ENCODE peak calls at places on chromosomes 6 and 20, in four cellular contexts. K, Q, F and O are unnamed samples.

GRCh38 chr20:53322651-53323050 is 271.0 kb downstream of the ZNF217 start:
- DNase-seq in K (no peak), Q (no peak), F (no peak), O (no peak)

GRCh38 chr6:119350202-119351004 is 842 bp upstream of the MAN1A1 start:
- DNase-seq in K (no peak), Q (no peak), F (peak; percentile 36), O (no peak)

GRCh38 chr6:143731789-143732188 is 54.0 kb downstream of the PHACTR2 start:
- DNase-seq in K (no peak), Q (no peak), F (no peak), O (no peak)

GRCh38 chr6:3911614-3912336 is 62.6 kb downstream of the FAM50B start:
- DNase-seq in K (no peak), Q (no peak), F (no peak), O (peak; percentile 81)

GRCh38 chr20:43691928-43692524 is 25.1 kb downstream of the MYBL2 start:
- DNase-seq in K (no peak), Q (peak; percentile 42), F (no peak), O (no peak)

GRCh38 chr6:47047479-47048411 is 5.6 kb upstream of the ADGRF1 start:
- DNase-seq in K (no peak), Q (peak; percentile 72), F (peak; percentile 41), O (no peak)

GRCh38 chr20:47274449-47275108 is 81.9 kb downstream of the ZMYND8 start:
- DNase-seq in K (no peak), Q (no peak), F (peak; percentile 94), O (no peak)

GRCh38 chr20:2396241-2396814 is 15.6 kb downstream of the TGM6 start:
- DNase-seq in K (no peak), Q (no peak), F (no peak), O (no peak)

GRCh38 chr6:26025047-26025893 is 62.0 kb upstream of the HFE start:
- DNase-seq in K (no peak), Q (no peak), F (no peak), O (peak; percentile 69)

GRCh38 chr6:33407132-33407718 is 3.6 kb upstream of the PHF1 start:
- DNase-seq in K (no peak), Q (no peak), F (no peak), O (no peak)

GRCh38 chr20:14498809-14499208 is 161.4 kb upstream of the FLRT3 start:
- DNase-seq in K (no peak), Q (no peak), F (no peak), O (no peak)

GRCh38 chr6:39184906-39185580 is 44.2 kb downstream of the KCNK5 start:
- DNase-seq in K (peak; percentile 87), Q (no peak), F (no peak), O (peak; percentile 86)

GRCh38 chr6:142011156-142011555 is 121.6 kb upstream of the GJE1 start:
- DNase-seq in K (no peak), Q (no peak), F (no peak), O (no peak)

GRCh38 chr6:3874069-3874468 is 24.9 kb downstream of the FAM50B start:
- DNase-seq in K (no peak), Q (no peak), F (no peak), O (no peak)

GRCh38 chr6:129638055-129639019 is 71.6 kb downstream of the ARHGAP18 start:
- DNase-seq in K (no peak), Q (no peak), F (no peak), O (no peak)

GRCh38 chr6:2733736-2734480 is 16.8 kb downstream of the MYLK4 start:
- DNase-seq in K (no peak), Q (no peak), F (no peak), O (no peak)

GRCh38 chr6:43477235-43478007 is at the start of gene TJAP1:
- DNase-seq in K (peak; percentile 94), Q (peak; percentile 63), F (peak; percentile 31), O (peak; percentile 97)

GRCh38 chr6:100574836-100575235 is 110.1 kb upstream of the SIM1 start:
- DNase-seq in K (no peak), Q (no peak), F (no peak), O (no peak)

GRCh38 chr20:40326794-40327193 is 362.2 kb downstream of the MAFB start:
- DNase-seq in K (peak; percentile 63), Q (no peak), F (no peak), O (no peak)

GRCh38 chr20:16007978-16008377 is 565.3 kb downstream of the KIF16B start:
- DNase-seq in K (no peak), Q (no peak), F (no peak), O (no peak)

GRCh38 chr20:6829510-6830116 is 62.1 kb downstream of the BMP2 start:
- DNase-seq in K (no peak), Q (no peak), F (no peak), O (no peak)

GRCh38 chr6:52718535-52718934 is 44.7 kb downstream of the GSTA2 start:
- DNase-seq in K (no peak), Q (no peak), F (no peak), O (no peak)

GRCh38 chr20:47224857-47225256 is 131.6 kb downstream of the ZMYND8 start:
- DNase-seq in K (no peak), Q (no peak), F (no peak), O (no peak)

GRCh38 chr6:10248378-10248843 is 166.5 kb downstream of the TFAP2A start:
- DNase-seq in K (no peak), Q (no peak), F (no peak), O (no peak)

GRCh38 chr6:135094403-135094821 is 39.8 kb upstream of the HBS1L start:
- DNase-seq in K (no peak), Q (no peak), F (no peak), O (no peak)

GRCh38 chr6:31664790-31665500 is at the start of gene GPANK1:
- DNase-seq in K (peak; percentile 94), Q (peak; percentile 60), F (peak; percentile 85), O (peak; percentile 95)

GRCh38 chr20:49938173-49939163 is 2.3 kb downstream of the RNF114 start:
- DNase-seq in K (no peak), Q (no peak), F (no peak), O (peak; percentile 83)

GRCh38 chr6:88952065-88952704 is 11.2 kb downstream of the RNGTT start:
- DNase-seq in K (no peak), Q (no peak), F (no peak), O (no peak)

GRCh38 chr6:134415194-134415593 is 97.3 kb upstream of the SGK1 start:
- DNase-seq in K (no peak), Q (no peak), F (no peak), O (no peak)

GRCh38 chr6:131023834-131024504 is 39.1 kb downstream of the EPB41L2 start:
- DNase-seq in K (no peak), Q (no peak), F (no peak), O (no peak)

GRCh38 chr20:47217482-47218446 is 138.7 kb downstream of the ZMYND8 start:
- DNase-seq in K (no peak), Q (no peak), F (no peak), O (no peak)

GRCh38 chr20:3382836-3383235 is 24.6 kb downstream of the DNAAF9 start:
- DNase-seq in K (no peak), Q (no peak), F (no peak), O (no peak)

GRCh38 chr6:43386492-43386891 is 17.0 kb upstream of the ZNF318 start:
- DNase-seq in K (no peak), Q (no peak), F (no peak), O (no peak)

GRCh38 chr20:62578294-62578897 is 63.9 kb upstream of the SLCO4A1 start:
- DNase-seq in K (no peak), Q (no peak), F (no peak), O (no peak)

GRCh38 chr6:53159558-53159957 is 10.9 kb upstream of the GCM1 start:
- DNase-seq in K (no peak), Q (no peak), F (no peak), O (no peak)